ENCODE peak calls at places on chromosomes 13 and 19, in ten cellular contexts. One of them, this sample, is unnamed.

GRCh38 chr13:110499621-110500281 is 61.8 kb downstream of the RAB20 start:
- DNase-seq in cardiac fibroblast: no peak
- DNase-seq in foreskin fibroblast: peak
- DNase-seq in stomach: no peak
- DNase-seq in glutamatergic neuron: peak
- DNase-seq in neural progenitor cell: no peak
- DNase-seq in GM23338: no peak
- DNase-seq in body of pancreas: no peak
- DNase-seq in pancreas: no peak
- DNase-seq in nephron progenitor cell: no peak
- DNase-seq in this sample: no peak

GRCh38 chr19:372306-372890 is 27.8 kb upstream of the MIER2 start:
- DNase-seq in pancreas: no peak
- DNase-seq in foreskin fibroblast: peak
- DNase-seq in GM23338: no peak
- DNase-seq in neural progenitor cell: no peak
- DNase-seq in stomach: peak
- DNase-seq in body of pancreas: peak
- DNase-seq in glutamatergic neuron: no peak
- DNase-seq in nephron progenitor cell: no peak
- DNase-seq in cardiac fibroblast: peak
- DNase-seq in this sample: no peak

GRCh38 chr19:47176627-47177090 is 46.0 kb downstream of the SAE1 start:
- DNase-seq in body of pancreas: no peak
- DNase-seq in pancreas: no peak
- DNase-seq in neural progenitor cell: no peak
- DNase-seq in foreskin fibroblast: peak
- DNase-seq in stomach: no peak
- DNase-seq in cardiac fibroblast: peak
- DNase-seq in GM23338: no peak
- DNase-seq in nephron progenitor cell: no peak
- DNase-seq in glutamatergic neuron: no peak
- DNase-seq in this sample: peak

GRCh38 chr13:30159446-30159839 is 147.9 kb downstream of the KATNAL1 start:
- DNase-seq in neural progenitor cell: no peak
- DNase-seq in body of pancreas: no peak
- DNase-seq in glutamatergic neuron: no peak
- DNase-seq in pancreas: no peak
- DNase-seq in nephron progenitor cell: no peak
- DNase-seq in foreskin fibroblast: peak
- DNase-seq in cardiac fibroblast: peak
- DNase-seq in GM23338: no peak
- DNase-seq in stomach: no peak
- DNase-seq in this sample: peak

GRCh38 chr13:96159731-96160130 is 69.8 kb downstream of the HS6ST3 start:
- DNase-seq in pancreas: no peak
- DNase-seq in foreskin fibroblast: no peak
- DNase-seq in glutamatergic neuron: no peak
- DNase-seq in cardiac fibroblast: no peak
- DNase-seq in nephron progenitor cell: no peak
- DNase-seq in body of pancreas: no peak
- DNase-seq in GM23338: no peak
- DNase-seq in stomach: no peak
- DNase-seq in neural progenitor cell: no peak
- DNase-seq in this sample: no peak

GRCh38 chr13:91904597-91904996 is 506.2 kb downstream of the GPC5 start:
- DNase-seq in glutamatergic neuron: no peak
- DNase-seq in pancreas: no peak
- DNase-seq in body of pancreas: no peak
- DNase-seq in stomach: no peak
- DNase-seq in cardiac fibroblast: no peak
- DNase-seq in foreskin fibroblast: no peak
- DNase-seq in nephron progenitor cell: no peak
- DNase-seq in neural progenitor cell: no peak
- DNase-seq in GM23338: no peak
- DNase-seq in this sample: no peak

GRCh38 chr13:27712421-27712820 is 79.9 kb upstream of the GSX1 start:
- DNase-seq in cardiac fibroblast: peak
- DNase-seq in foreskin fibroblast: no peak
- DNase-seq in nephron progenitor cell: no peak
- DNase-seq in pancreas: peak
- DNase-seq in neural progenitor cell: no peak
- DNase-seq in GM23338: no peak
- DNase-seq in stomach: peak
- DNase-seq in glutamatergic neuron: no peak
- DNase-seq in body of pancreas: peak
- DNase-seq in this sample: peak

GRCh38 chr19:10238172-10238783 is 7.1 kb upstream of the S1PR2 start:
- DNase-seq in foreskin fibroblast: peak
- DNase-seq in neural progenitor cell: no peak
- DNase-seq in cardiac fibroblast: peak
- DNase-seq in body of pancreas: peak
- DNase-seq in GM23338: no peak
- DNase-seq in pancreas: no peak
- DNase-seq in stomach: peak
- DNase-seq in glutamatergic neuron: no peak
- DNase-seq in nephron progenitor cell: no peak
- DNase-seq in this sample: peak

DNA sequence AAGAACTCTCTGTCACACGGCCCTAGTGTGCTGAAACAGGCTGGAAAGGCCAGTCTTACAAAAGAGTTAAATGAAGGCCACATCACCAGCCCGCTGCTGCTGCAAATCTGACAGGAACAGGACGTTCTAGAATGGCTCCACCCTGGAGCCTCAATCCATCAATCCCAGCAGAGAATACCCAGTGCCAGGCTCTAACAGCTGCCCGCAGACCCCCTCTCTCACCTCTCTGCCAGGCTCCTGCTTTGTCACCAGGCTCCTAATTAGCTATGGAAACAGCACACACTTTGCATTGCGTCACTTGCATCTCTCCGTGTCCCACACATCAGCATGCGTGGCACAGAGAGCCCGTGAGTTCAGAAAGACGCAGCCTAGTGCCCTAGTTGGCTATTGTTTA is 314.1 kb downstream of the FOXO1 start:
- DNase-seq in neural progenitor cell: no peak
- DNase-seq in body of pancreas: peak
- DNase-seq in cardiac fibroblast: peak
- DNase-seq in pancreas: no peak
- DNase-seq in nephron progenitor cell: no peak
- DNase-seq in foreskin fibroblast: peak
- DNase-seq in GM23338: no peak
- DNase-seq in glutamatergic neuron: no peak
- DNase-seq in stomach: no peak
- DNase-seq in this sample: no peak
- TF ChIP-seq CTCF in neural progenitor cell: no peak
- TF ChIP-seq CTCF in body of pancreas: no peak
- TF ChIP-seq CTCF in cardiac fibroblast: no peak
- TF ChIP-seq CTCF in pancreas: no peak
- TF ChIP-seq CTCF in nephron progenitor cell: no peak
- TF ChIP-seq CTCF in foreskin fibroblast: no peak
- TF ChIP-seq CTCF in GM23338: no peak
- TF ChIP-seq CTCF in glutamatergic neuron: no peak
- TF ChIP-seq CTCF in stomach: no peak
- TF ChIP-seq CTCF in this sample: no peak

GRCh38 chr13:100542546-100543156 is 45.9 kb downstream of the GGACT start:
- DNase-seq in nephron progenitor cell: no peak
- DNase-seq in body of pancreas: no peak
- DNase-seq in foreskin fibroblast: peak
- DNase-seq in neural progenitor cell: no peak
- DNase-seq in GM23338: peak
- DNase-seq in pancreas: no peak
- DNase-seq in glutamatergic neuron: no peak
- DNase-seq in stomach: no peak
- DNase-seq in cardiac fibroblast: peak
- DNase-seq in this sample: peak

GRCh38 chr13:100544866-100545683 is 43.5 kb downstream of the GGACT start:
- DNase-seq in stomach: peak
- DNase-seq in GM23338: no peak
- DNase-seq in nephron progenitor cell: no peak
- DNase-seq in foreskin fibroblast: no peak
- DNase-seq in glutamatergic neuron: no peak
- DNase-seq in body of pancreas: peak
- DNase-seq in pancreas: peak
- DNase-seq in cardiac fibroblast: no peak
- DNase-seq in neural progenitor cell: no peak
- DNase-seq in this sample: no peak

GRCh38 chr13:100543872-100544602 is 44.6 kb downstream of the GGACT start:
- DNase-seq in body of pancreas: no peak
- DNase-seq in cardiac fibroblast: no peak
- DNase-seq in pancreas: no peak
- DNase-seq in GM23338: no peak
- DNase-seq in neural progenitor cell: no peak
- DNase-seq in foreskin fibroblast: no peak
- DNase-seq in nephron progenitor cell: no peak
- DNase-seq in glutamatergic neuron: no peak
- DNase-seq in stomach: no peak
- DNase-seq in this sample: no peak

GRCh38 chr13:100540621-100541020 is 48.0 kb downstream of the GGACT start:
- DNase-seq in GM23338: no peak
- DNase-seq in stomach: no peak
- DNase-seq in cardiac fibroblast: peak
- DNase-seq in nephron progenitor cell: no peak
- DNase-seq in body of pancreas: no peak
- DNase-seq in glutamatergic neuron: no peak
- DNase-seq in foreskin fibroblast: peak
- DNase-seq in neural progenitor cell: no peak
- DNase-seq in pancreas: no peak
- DNase-seq in this sample: no peak

GRCh38 chr13:100541882-100542545 is 46.6 kb downstream of the GGACT start:
- DNase-seq in pancreas: no peak
- DNase-seq in glutamatergic neuron: no peak
- DNase-seq in cardiac fibroblast: no peak
- DNase-seq in body of pancreas: no peak
- DNase-seq in neural progenitor cell: peak
- DNase-seq in nephron progenitor cell: no peak
- DNase-seq in foreskin fibroblast: no peak
- DNase-seq in stomach: no peak
- DNase-seq in GM23338: no peak
- DNase-seq in this sample: no peak
- TF ChIP-seq CTCF in pancreas: no peak
- TF ChIP-seq CTCF in glutamatergic neuron: no peak
- TF ChIP-seq CTCF in cardiac fibroblast: no peak
- TF ChIP-seq CTCF in body of pancreas: no peak
- TF ChIP-seq CTCF in neural progenitor cell: no peak
- TF ChIP-seq CTCF in nephron progenitor cell: no peak
- TF ChIP-seq CTCF in foreskin fibroblast: no peak
- TF ChIP-seq CTCF in stomach: no peak
- TF ChIP-seq CTCF in GM23338: no peak
- TF ChIP-seq CTCF in this sample: no peak

DNA sequence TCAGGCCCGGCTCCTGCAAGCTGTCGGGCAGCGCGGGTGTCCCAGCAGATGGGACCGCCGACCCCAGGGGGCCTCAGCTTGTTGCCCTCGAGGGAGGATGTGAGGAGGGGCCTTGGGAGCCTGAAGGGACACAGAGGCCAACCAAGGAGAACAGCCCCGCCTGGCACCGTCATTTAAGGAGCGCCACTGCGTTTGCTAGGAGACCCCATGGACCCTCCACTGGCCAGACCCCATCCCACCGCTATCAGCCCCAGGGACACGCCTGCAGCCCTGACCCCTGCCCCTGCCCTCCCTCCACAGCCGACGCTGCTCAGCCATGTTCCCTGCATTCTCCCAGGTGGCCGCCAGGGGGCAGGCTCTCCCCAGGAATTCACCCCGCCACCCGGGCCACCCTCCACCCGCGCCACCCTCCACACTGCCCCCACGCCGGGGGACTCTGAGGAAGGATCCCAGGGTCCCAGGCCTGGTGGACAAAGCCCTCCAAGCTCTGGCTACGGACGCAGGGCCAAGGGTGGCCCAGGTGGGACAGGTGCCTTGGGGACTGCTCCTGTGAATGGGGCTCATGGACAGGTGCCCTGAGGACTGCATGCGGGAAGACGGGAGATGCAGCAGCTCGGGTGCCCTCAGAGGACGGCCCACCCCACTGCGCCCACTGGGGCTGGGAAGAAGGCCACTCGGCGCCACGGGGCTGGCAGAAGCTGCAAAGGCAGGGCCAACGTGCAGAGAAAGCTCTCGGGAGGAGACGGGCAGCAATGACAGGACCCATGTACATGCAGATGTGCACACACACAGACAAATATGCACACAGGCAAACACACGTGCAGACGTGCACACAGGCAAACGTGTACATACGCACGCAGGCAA is 34.4 kb downstream of the PIP5K1C start:
- DNase-seq in stomach: peak
- DNase-seq in cardiac fibroblast: peak
- DNase-seq in body of pancreas: peak
- DNase-seq in GM23338: peak
- DNase-seq in foreskin fibroblast: peak
- DNase-seq in glutamatergic neuron: peak
- DNase-seq in neural progenitor cell: peak
- DNase-seq in nephron progenitor cell: peak
- DNase-seq in pancreas: peak
- DNase-seq in this sample: peak
- TF ChIP-seq CTCF in stomach: peak
- TF ChIP-seq CTCF in cardiac fibroblast: peak
- TF ChIP-seq CTCF in body of pancreas: peak
- TF ChIP-seq CTCF in GM23338: peak
- TF ChIP-seq CTCF in foreskin fibroblast: peak
- TF ChIP-seq CTCF in glutamatergic neuron: peak
- TF ChIP-seq CTCF in neural progenitor cell: peak
- TF ChIP-seq CTCF in nephron progenitor cell: peak
- TF ChIP-seq CTCF in pancreas: peak
- TF ChIP-seq CTCF in this sample: peak

GRCh38 chr13:48486836-48487235 is 46.0 kb downstream of the RCBTB2 start:
- DNase-seq in cardiac fibroblast: no peak
- DNase-seq in stomach: no peak
- DNase-seq in foreskin fibroblast: no peak
- DNase-seq in body of pancreas: no peak
- DNase-seq in nephron progenitor cell: no peak
- DNase-seq in pancreas: no peak
- DNase-seq in neural progenitor cell: no peak
- DNase-seq in glutamatergic neuron: no peak
- DNase-seq in GM23338: no peak
- DNase-seq in this sample: no peak

GRCh38 chr13:48487968-48488367 is 44.9 kb downstream of the RCBTB2 start:
- DNase-seq in body of pancreas: no peak
- DNase-seq in nephron progenitor cell: no peak
- DNase-seq in pancreas: no peak
- DNase-seq in stomach: no peak
- DNase-seq in glutamatergic neuron: no peak
- DNase-seq in cardiac fibroblast: no peak
- DNase-seq in foreskin fibroblast: no peak
- DNase-seq in GM23338: no peak
- DNase-seq in neural progenitor cell: no peak
- DNase-seq in this sample: no peak

GRCh38 chr13:48483589-48483988 is 49.3 kb downstream of the RCBTB2 start:
- DNase-seq in pancreas: no peak
- DNase-seq in foreskin fibroblast: no peak
- DNase-seq in neural progenitor cell: no peak
- DNase-seq in nephron progenitor cell: no peak
- DNase-seq in stomach: no peak
- DNase-seq in glutamatergic neuron: no peak
- DNase-seq in cardiac fibroblast: no peak
- DNase-seq in body of pancreas: no peak
- DNase-seq in GM23338: no peak
- DNase-seq in this sample: no peak

GRCh38 chr13:48486362-48486761 is 46.5 kb downstream of the RCBTB2 start:
- DNase-seq in nephron progenitor cell: no peak
- DNase-seq in glutamatergic neuron: no peak
- DNase-seq in body of pancreas: no peak
- DNase-seq in neural progenitor cell: no peak
- DNase-seq in cardiac fibroblast: no peak
- DNase-seq in foreskin fibroblast: no peak
- DNase-seq in GM23338: no peak
- DNase-seq in stomach: no peak
- DNase-seq in pancreas: no peak
- DNase-seq in this sample: no peak

GRCh38 chr13:48485447-48485846 is 47.4 kb downstream of the RCBTB2 start:
- DNase-seq in nephron progenitor cell: no peak
- DNase-seq in pancreas: no peak
- DNase-seq in cardiac fibroblast: no peak
- DNase-seq in glutamatergic neuron: no peak
- DNase-seq in stomach: no peak
- DNase-seq in neural progenitor cell: no peak
- DNase-seq in GM23338: no peak
- DNase-seq in body of pancreas: no peak
- DNase-seq in foreskin fibroblast: no peak
- DNase-seq in this sample: no peak
- TF ChIP-seq CTCF in nephron progenitor cell: no peak
- TF ChIP-seq CTCF in pancreas: no peak
- TF ChIP-seq CTCF in cardiac fibroblast: no peak
- TF ChIP-seq CTCF in glutamatergic neuron: no peak
- TF ChIP-seq CTCF in stomach: no peak
- TF ChIP-seq CTCF in neural progenitor cell: no peak
- TF ChIP-seq CTCF in GM23338: no peak
- TF ChIP-seq CTCF in body of pancreas: no peak
- TF ChIP-seq CTCF in foreskin fibroblast: no peak
- TF ChIP-seq CTCF in this sample: no peak

This sample was measured in activated CD8-positive, alpha-beta T cell treated with anti-CD3 and anti-CD28 coated beads for 36 hours.